ENCODE peak calls at places on chromosomes 5 and 9, in six cellular contexts. T, B, J, E, G and X are unnamed samples. For H3K9me3, the result is how much of the 10 kb centered on the place peaks cover.

GRCh38 chr9:21747171-21747570 is 55.3 kb upstream of the MTAP start:
- DNase-seq in T (no peak), B (no peak), J (no peak), E (no peak), G (no peak), X (no peak)

GRCh38 chr9:115694991-115695390 is 458.6 kb upstream of the PAPPA start:
- DNase-seq in T (no peak), B (no peak), J (no peak), E (no peak), G (no peak), X (no peak)

GRCh38 chr9:72586388-72587160 is 65.2 kb downstream of the TMC1 start:
- DNase-seq in T (peak), B (no peak), J (no peak), E (no peak), G (no peak), X (no peak)

GRCh38 chr5:90843443-90843842 is 284.8 kb downstream of the ADGRV1 start:
- DNase-seq in T (no peak), B (no peak), J (no peak), E (no peak), G (no peak), X (no peak)

GRCh38 chr5:83564069-83564749 is 92.7 kb downstream of the VCAN start:
- DNase-seq in T (no peak), B (no peak), J (no peak), E (no peak), G (peak), X (no peak)

GRCh38 chr5:21574429-21574828 is 1278.7 kb downstream of the CDH12 start:
- DNase-seq in T (no peak), B (no peak), J (no peak), E (no peak), G (no peak), X (no peak)

GRCh38 chr5:96297290-96297689 is 135.8 kb downstream of the PCSK1 start:
- DNase-seq in T (peak), B (no peak), J (no peak), E (no peak), G (no peak), X (no peak)

GRCh38 chr9:133058550-133059320 is 3.0 kb upstream of the CEL start:
- DNase-seq in T (no peak), B (no peak), J (no peak), E (no peak), G (peak), X (no peak)

GRCh38 chr9:29514336-29514735 is 1941.1 kb upstream of the C9orf72 start:
- DNase-seq in T (no peak), B (no peak), J (no peak), E (no peak), G (no peak), X (no peak)

GRCh38 chr9:125439434-125440272 is 178.0 kb downstream of the GAPVD1 start:
- DNase-seq in T (no peak), B (no peak), J (no peak), E (no peak), G (no peak), X (no peak)

GRCh38 chr5:10406636-10407035 is 35.0 kb upstream of the ROPN1L start:
- DNase-seq in T (no peak), B (no peak), J (no peak), E (no peak), G (no peak), X (no peak)

GRCh38 chr5:181138258-181138657 is 7.3 kb upstream of the OR2V1 start:
- DNase-seq in T (peak), B (no peak), J (no peak), E (no peak), G (no peak), X (no peak)

GRCh38 chr5:31957151-31957550 is 217.0 kb downstream of the GOLPH3 start:
- DNase-seq in T (no peak), B (no peak), J (no peak), E (no peak), G (no peak), X (peak)

GRCh38 chr5:10031817-10032216 is 217.9 kb downstream of the ATPSCKMT start:
- DNase-seq in T (no peak), B (no peak), J (no peak), E (no peak), G (no peak), X (no peak)

GRCh38 chr5:35229076-35230042 is 928 bp downstream of the PRLR start:
- DNase-seq in T (peak), B (no peak), J (peak), E (no peak), G (no peak), X (no peak)

GRCh38 chr5:131195696-131196095 is 25.0 kb downstream of the LYRM7 start:
- DNase-seq in T (no peak), B (no peak), J (no peak), E (no peak), G (no peak), X (no peak)

GRCh38 chr9:137757139-137757538 is 120.4 kb upstream of the CACNA1B start:
- DNase-seq in T (peak), B (peak), J (no peak), E (no peak), G (no peak), X (peak)

GRCh38 chr9:107020040-107020530 is 157.1 kb downstream of the ZNF462 start:
- DNase-seq in T (no peak), B (no peak), J (no peak), E (no peak), G (peak), X (no peak)

DNA sequence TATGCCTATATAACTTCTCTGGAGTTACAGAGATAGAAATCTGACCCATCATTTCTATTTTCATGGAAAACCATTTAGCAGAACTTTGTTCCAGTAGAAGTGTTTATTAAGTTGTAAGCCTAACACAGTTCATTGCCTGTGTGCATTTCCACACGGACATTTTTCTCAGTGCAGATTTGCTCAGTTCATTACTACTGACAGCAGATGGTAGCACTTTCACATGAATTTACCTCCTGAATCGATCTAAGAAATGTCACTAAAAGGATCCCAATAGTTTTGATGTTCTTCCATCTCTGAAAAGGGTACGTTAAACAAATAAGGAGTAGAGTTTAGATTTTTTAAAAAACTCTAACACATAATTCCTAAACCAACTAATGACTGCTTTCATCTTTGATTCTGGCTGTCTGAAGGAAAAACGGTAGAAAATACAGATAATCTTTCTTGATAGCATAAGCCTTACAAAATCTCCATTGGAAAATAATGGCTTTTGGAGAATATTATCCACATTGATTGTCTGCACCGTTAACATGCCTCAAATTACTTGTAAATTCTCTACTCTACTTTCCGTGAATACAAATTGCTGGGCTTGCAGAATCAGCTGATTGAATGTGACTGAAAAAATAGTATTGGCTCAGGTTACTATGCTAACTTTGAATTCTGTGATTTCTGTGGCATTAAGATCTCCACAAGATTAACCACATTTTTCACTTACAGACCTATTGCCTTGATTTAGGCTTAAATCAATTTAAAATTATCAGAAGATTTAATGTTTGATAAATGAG is 33.1 kb downstream of the RPS23 start:
- DNase-seq in T (no peak), B (no peak), J (no peak), E (no peak), G (no peak), X (no peak)
- TF ChIP-seq CTCF in T (no peak), B (no peak), J (no peak), E (no peak), G (peak), X (no peak)

GRCh38 chr5:178984145-178985072 is 10.7 kb downstream of the GRM6 start:
- DNase-seq in T (no peak), B (no peak), J (no peak), E (no peak), G (no peak), X (no peak)
- H3K9me3 ChIP-seq in T (under half), B (half or more), J (under half), E (half or more), G (under half), X (half or more)

DNA sequence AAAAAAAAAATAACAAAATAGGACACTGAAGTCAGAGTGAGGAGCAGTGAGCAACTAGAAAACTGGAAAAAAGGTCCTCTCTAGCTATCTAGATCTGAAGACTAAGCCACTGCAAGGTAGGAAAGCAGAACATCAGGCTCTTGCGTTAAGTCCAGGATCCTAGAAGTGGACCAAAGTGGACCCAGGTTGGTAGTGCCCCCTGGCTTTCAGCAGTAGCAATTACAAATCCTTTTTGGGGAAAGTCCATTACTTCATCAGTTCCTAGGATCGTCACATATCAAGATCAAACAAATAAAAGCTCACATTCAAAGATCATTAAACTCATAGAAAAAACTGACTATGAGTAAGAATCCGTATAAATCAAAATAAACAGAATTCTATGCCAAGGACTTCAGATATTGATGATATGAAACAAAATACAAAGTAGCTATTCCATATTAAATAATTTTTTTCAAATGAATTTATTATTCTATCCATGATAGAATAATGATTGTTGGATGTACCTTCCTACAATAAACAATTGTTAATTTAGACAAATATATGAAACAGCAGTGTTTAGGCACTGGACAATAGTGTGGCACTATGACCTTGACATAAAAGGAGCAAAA is 6.5 kb upstream of the RICTOR start:
- DNase-seq in T (peak), B (no peak), J (peak), E (no peak), G (peak), X (peak)
- TF ChIP-seq CTCF in T (peak), B (peak), J (peak), E (peak), G (peak), X (peak)

DNA sequence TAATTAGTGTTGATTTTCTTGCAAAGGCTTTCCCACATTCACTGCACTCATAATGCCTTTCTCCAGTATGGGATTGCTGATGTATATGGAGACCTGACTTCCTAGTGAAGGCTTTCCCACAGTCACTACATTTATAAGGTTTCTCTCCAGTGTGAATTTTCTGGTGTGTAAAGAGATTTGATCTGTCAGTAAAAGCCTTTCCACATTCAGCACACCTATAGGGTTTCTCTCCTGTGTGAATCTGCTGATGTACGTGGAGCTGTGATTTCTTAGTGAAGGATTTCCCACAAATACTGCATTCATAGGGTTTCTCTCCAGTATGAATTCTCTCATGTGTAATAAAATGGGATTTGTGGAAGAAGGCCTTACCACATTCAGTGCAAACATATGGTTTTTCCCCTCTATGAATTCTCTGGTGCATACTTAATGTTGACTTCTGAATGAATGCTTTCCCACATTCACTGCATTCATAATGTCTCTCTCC is 31.1 kb downstream of the ZNF484 start:
- DNase-seq in T (no peak), B (no peak), J (no peak), E (no peak), G (no peak), X (no peak)
- H3K9me3 ChIP-seq in T (half or more), B (half or more), J (under half), E (half or more), G (under half), X (half or more)

GRCh38 chr5:158165647-158166046 is 306.7 kb upstream of the CLINT1 start:
- DNase-seq in T (no peak), B (no peak), J (no peak), E (no peak), G (peak), X (no peak)
- TF ChIP-seq CTCF in T (no peak), B (no peak), J (no peak), E (no peak), G (peak), X (no peak)

GRCh38 chr5:74526111-74526510 is 114.4 kb downstream of the ENC1 start:
- DNase-seq in T (no peak), B (no peak), J (no peak), E (no peak), G (no peak), X (no peak)

GRCh38 chr5:74534397-74535129 is 106.0 kb downstream of the ENC1 start:
- DNase-seq in T (no peak), B (no peak), J (no peak), E (no peak), G (no peak), X (no peak)

GRCh38 chr5:74530316-74530917 is 110.1 kb downstream of the ENC1 start:
- DNase-seq in T (no peak), B (no peak), J (no peak), E (no peak), G (no peak), X (no peak)

DNA sequence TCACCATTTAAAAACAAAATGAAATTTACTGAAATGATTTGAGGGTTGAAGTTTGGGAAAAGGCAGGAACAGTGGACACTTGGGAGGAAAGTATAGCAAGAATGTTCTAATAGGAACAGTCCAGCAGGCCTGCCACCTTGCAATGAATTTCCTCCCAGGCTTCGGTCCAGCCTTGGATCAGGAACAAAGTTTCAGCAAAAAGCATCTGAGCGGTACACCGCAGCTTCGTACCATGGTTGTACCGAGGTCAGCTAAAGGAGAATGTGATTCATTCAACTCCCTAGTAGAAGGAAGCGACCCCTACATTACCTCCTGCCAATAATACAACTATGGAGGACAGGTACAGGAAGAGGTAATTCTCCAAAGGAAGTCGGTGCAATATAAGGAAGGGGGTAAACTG is 111.4 kb downstream of the ENC1 start:
- DNase-seq in T (no peak), B (no peak), J (no peak), E (no peak), G (no peak), X (no peak)
- H3K9me3 ChIP-seq in T (under half), B (under half), J (under half), E (under half), G (under half), X (under half)

GRCh38 chr5:115624994-115625393 is 842 bp downstream of the TMED7 start:
- DNase-seq in T (no peak), B (no peak), J (no peak), E (no peak), G (no peak), X (no peak)

GRCh38 chr5:115627295-115627825 is 1.5 kb upstream of the TMED7 start:
- DNase-seq in T (no peak), B (no peak), J (no peak), E (no peak), G (no peak), X (no peak)

GRCh38 chr5:115623632-115624031 is 2.2 kb downstream of the TMED7 start:
- DNase-seq in T (no peak), B (no peak), J (no peak), E (no peak), G (no peak), X (no peak)

GRCh38 chr5:115626444-115626823 is 598 bp upstream of the TMED7 start:
- DNase-seq in T (no peak), B (no peak), J (no peak), E (no peak), G (no peak), X (no peak)

GRCh38 chr5:115625579-115626443 is at the start of gene TMED7:
- DNase-seq in T (peak), B (peak), J (peak), E (peak), G (peak), X (peak)
- TF ChIP-seq CTCF in T (peak), B (peak), J (no peak), E (no peak), G (peak), X (no peak)

GRCh38 chr9:8224381-8224791 is 424.8 kb upstream of the DMAC1 start:
- DNase-seq in T (no peak), B (no peak), J (no peak), E (no peak), G (no peak), X (no peak)

GRCh38 chr9:8221462-8221861 is 421.9 kb upstream of the DMAC1 start:
- DNase-seq in T (no peak), B (no peak), J (no peak), E (no peak), G (no peak), X (no peak)

DNA sequence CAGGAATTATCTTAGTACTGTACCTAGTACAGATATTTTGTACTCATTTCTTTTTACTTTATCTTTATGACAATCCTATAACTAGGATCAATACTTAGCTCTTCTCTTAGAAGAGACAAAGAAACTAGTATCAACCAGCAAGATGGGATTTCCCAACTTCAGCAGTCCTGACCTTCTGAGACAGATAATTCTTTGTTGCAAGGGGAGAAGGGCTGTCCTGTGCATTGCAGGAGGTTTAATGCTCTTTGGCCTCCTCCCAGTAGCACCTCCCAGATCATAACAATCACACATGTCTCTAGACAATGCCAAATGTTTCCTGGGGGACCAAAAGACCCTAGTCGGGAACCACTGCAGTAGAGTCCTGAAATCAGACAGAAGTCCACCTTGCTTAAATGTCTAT is 424.3 kb upstream of the DMAC1 start:
- DNase-seq in T (no peak), B (no peak), J (no peak), E (no peak), G (no peak), X (no peak)
- H3K9me3 ChIP-seq in T (under half), B (under half), J (under half), E (under half), G (under half), X (under half)

GRCh38 chr5:139686356-139686918 is 38.3 kb downstream of the CXXC5 start:
- DNase-seq in T (no peak), B (no peak), J (no peak), E (no peak), G (peak), X (no peak)

GRCh38 chr5:139684350-139684880 is 36.3 kb downstream of the CXXC5 start:
- DNase-seq in T (no peak), B (no peak), J (no peak), E (no peak), G (no peak), X (no peak)

GRCh38 chr5:139683295-139684271 is 35.4 kb downstream of the CXXC5 start:
- DNase-seq in T (no peak), B (no peak), J (no peak), E (no peak), G (no peak), X (no peak)

GRCh38 chr5:139685886-139686285 is 37.7 kb downstream of the CXXC5 start:
- DNase-seq in T (no peak), B (no peak), J (no peak), E (no peak), G (no peak), X (no peak)

GRCh38 chr5:139684881-139685749 is 37.0 kb downstream of the CXXC5 start:
- DNase-seq in T (no peak), B (peak), J (no peak), E (no peak), G (no peak), X (no peak)
- TF ChIP-seq CTCF in T (no peak), B (peak), J (no peak), E (no peak), G (peak), X (no peak)